ENCODE peak calls at places on chromosome 4, in eight cellular contexts. V, T, Y, G, E, S, C and D are unnamed samples.

GRCh38 chr4:155544547-155544946 is 122.1 kb upstream of the GUCY1A1 start:
- DNase-seq in V (no peak), T (no peak), Y (no peak), G (no peak), E (no peak), S (no peak), C (no peak), D (no peak)

GRCh38 chr4:52907510-52907909 is 45.4 kb downstream of the RASL11B start:
- DNase-seq in V (no peak), T (no peak), Y (no peak), G (no peak), E (no peak), S (no peak), C (no peak), D (no peak)

GRCh38 chr4:105996845-105997244 is 101.6 kb downstream of the NPNT start:
- DNase-seq in V (no peak), T (no peak), Y (no peak), G (no peak), E (no peak), S (peak), C (no peak), D (no peak)

GRCh38 chr4:139933541-139933940 is 220.4 kb downstream of the MAML3 start:
- DNase-seq in V (peak), T (no peak), Y (peak), G (no peak), E (no peak), S (no peak), C (no peak), D (no peak)

GRCh38 chr4:37555324-37555723 is 130.9 kb downstream of the RELL1 start:
- DNase-seq in V (no peak), T (no peak), Y (no peak), G (no peak), E (no peak), S (no peak), C (no peak), D (no peak)

GRCh38 chr4:62806786-62807185 is 1602.5 kb downstream of the TECRL start:
- DNase-seq in V (peak), T (no peak), Y (no peak), G (no peak), E (no peak), S (no peak), C (no peak), D (no peak)

GRCh38 chr4:11402192-11402591 is 26.5 kb downstream of the HS3ST1 start:
- DNase-seq in V (no peak), T (no peak), Y (no peak), G (no peak), E (no peak), S (no peak), C (no peak), D (no peak)

GRCh38 chr4:79492148-79492547 is 84.1 kb upstream of the GK2 start:
- DNase-seq in V (no peak), T (no peak), Y (no peak), G (no peak), E (no peak), S (no peak), C (no peak), D (no peak)

GRCh38 chr4:112939901-112940300 is 109.6 kb upstream of the ANK2 start:
- DNase-seq in V (no peak), T (no peak), Y (no peak), G (no peak), E (no peak), S (no peak), C (no peak), D (no peak)

GRCh38 chr4:99651370-99651769 is 6.3 kb downstream of the C4orf54 start:
- DNase-seq in V (no peak), T (no peak), Y (no peak), G (no peak), E (no peak), S (no peak), C (peak), D (no peak)

GRCh38 chr4:109701566-109702399 is 1.5 kb downstream of the CASP6 start:
- DNase-seq in V (peak), T (no peak), Y (peak), G (no peak), E (no peak), S (peak), C (no peak), D (no peak)

DNA sequence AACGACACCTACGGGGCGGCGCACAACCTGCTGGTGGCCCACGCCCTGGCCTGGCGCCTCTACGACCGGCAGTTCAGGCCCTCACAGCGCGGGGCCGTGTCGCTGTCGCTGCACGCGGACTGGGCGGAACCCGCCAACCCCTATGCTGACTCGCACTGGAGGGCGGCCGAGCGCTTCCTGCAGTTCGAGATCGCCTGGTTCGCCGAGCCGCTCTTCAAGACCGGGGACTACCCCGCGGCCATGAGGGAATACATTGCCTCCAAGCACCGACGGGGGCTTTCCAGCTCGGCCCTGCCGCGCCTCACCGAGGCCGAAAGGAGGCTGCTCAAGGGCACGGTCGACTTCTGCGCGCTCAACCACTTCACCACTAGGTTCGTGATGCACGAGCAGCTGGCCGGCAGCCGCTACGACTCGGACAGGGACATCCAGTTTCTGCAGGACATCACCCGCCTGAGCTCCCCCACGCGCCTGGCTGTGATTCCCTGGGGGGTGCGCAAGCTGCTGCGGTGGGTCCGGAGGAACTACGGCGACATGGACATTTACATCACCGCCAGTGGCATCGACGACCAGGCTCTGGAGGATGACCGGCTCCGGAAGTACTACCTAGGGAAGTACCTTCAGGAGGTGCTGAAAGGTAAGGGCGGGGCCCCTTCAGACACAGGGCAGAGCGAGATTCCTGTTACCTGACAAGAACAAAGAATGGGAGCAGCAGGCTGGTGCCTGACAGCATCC is 11.7 kb downstream of the RPL9 start:
- DNase-seq in V (no peak), T (no peak), Y (peak), G (peak), E (no peak), S (no peak), C (no peak), D (no peak)
- TF ChIP-seq CTCF in V (no peak), T (no peak), Y (peak), G (peak), E (no peak), S (no peak), C (no peak), D (no peak)

GRCh38 chr4:101911616-101912015 is 121.1 kb downstream of the BANK1 start:
- DNase-seq in V (no peak), T (no peak), Y (no peak), G (no peak), E (no peak), S (no peak), C (no peak), D (no peak)

GRCh38 chr4:101914761-101915160 is 124.2 kb downstream of the BANK1 start:
- DNase-seq in V (no peak), T (no peak), Y (no peak), G (no peak), E (no peak), S (no peak), C (no peak), D (no peak)

GRCh38 chr4:101910786-101911373 is 120.3 kb downstream of the BANK1 start:
- DNase-seq in V (no peak), T (no peak), Y (no peak), G (no peak), E (no peak), S (no peak), C (no peak), D (no peak)
- TF ChIP-seq REST in V (no peak), T (no peak), Y (no peak), G (no peak), E (no peak), S (no peak), C (no peak), D (no peak)

GRCh38 chr4:118825799-118826198 is 10.1 kb downstream of the SEC24D start:
- DNase-seq in V (no peak), T (no peak), Y (no peak), G (no peak), E (no peak), S (no peak), C (no peak), D (no peak)
- TF ChIP-seq POLR2AphosphoS5 in V (no peak), T (no peak), Y (no peak), G (no peak), E (no peak), S (no peak), C (no peak), D (no peak)

GRCh38 chr4:184498598-184498997 is 24.2 kb upstream of the IRF2 start:
- DNase-seq in V (no peak), T (no peak), Y (no peak), G (no peak), E (no peak), S (no peak), C (no peak), D (no peak)
- TF ChIP-seq CTCF in V (no peak), T (no peak), Y (no peak), G (no peak), E (no peak), S (no peak), C (no peak), D (no peak)

GRCh38 chr4:111639120-111639519 is 506.1 kb upstream of the FAM241A start:
- DNase-seq in V (no peak), T (no peak), Y (no peak), G (no peak), E (no peak), S (no peak), C (no peak), D (no peak)

GRCh38 chr4:111639876-111640275 is 505.4 kb upstream of the FAM241A start:
- DNase-seq in V (no peak), T (no peak), Y (no peak), G (no peak), E (no peak), S (no peak), C (no peak), D (no peak)

GRCh38 chr4:111636961-111637556 is 508.2 kb upstream of the FAM241A start:
- DNase-seq in V (no peak), T (no peak), Y (no peak), G (no peak), E (no peak), S (no peak), C (no peak), D (no peak)

GRCh38 chr4:111641813-111642579 is 503.3 kb upstream of the FAM241A start:
- DNase-seq in V (peak), T (peak), Y (peak), G (peak), E (peak), S (peak), C (peak), D (peak)
- TF ChIP-seq REST in V (no peak), T (no peak), Y (no peak), G (no peak), E (no peak), S (no peak), C (no peak), D (no peak)

DNA sequence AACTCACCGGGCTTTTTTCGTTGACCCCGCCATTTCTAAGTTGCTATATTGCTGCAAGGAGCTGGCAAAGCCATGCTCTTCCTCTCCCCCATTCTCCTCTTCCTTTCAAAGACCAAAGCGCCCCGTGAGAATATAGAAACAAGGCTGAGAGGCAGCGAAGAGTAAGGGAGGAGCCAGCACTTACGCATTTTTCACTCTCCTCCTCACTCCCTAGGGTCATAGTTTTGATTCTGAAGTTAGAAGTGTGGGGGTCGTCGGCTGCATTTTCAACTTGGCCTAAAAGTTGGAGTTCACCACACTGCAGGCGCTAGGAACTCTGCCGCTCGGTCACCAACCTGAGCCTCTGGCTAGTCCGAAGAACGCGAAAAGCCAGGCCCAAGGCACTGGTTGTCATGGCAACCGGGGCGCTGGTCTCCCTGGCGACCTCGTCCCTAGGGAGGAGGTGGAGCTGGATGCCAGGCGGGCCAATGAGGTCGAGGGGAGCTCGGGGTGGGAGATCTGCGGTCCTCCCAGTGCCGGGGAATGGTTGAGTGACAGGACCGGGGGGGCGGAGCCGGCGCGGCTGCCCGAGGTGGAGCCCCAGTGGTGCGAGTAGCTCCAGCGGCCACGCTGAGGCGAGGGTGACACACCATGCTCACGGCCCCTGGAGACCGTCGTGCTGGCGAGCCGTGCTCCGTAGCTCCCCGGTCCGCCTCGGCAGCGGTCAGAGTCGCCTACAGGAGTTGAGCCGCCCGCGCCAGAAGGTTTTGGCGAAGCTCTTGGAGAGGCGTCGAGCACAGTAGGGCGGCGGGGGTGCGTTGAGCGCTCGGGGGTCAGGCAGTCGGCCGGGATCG is at the start of gene PTPN13:
- DNase-seq in V (peak), T (peak), Y (peak), G (peak), E (no peak), S (peak), C (peak), D (peak)
- TF ChIP-seq POLR2AphosphoS5 in V (no peak), T (peak), Y (peak), G (peak), E (peak), S (no peak), C (peak), D (no peak)

DNA sequence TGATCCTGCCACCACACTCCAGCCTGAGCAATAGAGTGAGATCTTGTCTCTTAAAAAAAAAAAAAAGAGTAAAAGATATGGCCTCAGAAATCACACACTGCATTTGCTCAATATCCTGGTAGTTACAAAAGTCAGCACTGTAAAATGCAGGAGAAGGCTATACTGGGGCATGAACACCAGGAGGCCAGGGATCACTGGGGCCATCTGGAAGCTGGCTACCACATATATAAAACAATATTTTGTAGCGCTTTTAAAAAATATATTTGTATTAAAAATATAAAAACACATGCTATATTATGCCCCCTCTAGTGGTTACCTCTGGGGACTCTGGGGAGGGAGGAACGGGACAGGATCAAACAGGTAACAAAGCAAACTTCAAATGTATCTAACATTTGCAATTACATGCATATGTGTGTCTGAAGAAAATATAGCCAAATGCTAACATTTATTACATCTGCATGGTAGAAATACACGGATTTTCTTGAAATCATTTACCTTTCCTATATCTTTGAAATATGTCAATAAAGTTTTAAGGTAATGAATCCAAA is 4.0 kb downstream of the C4orf46 start:
- DNase-seq in V (peak), T (no peak), Y (peak), G (no peak), E (peak), S (peak), C (peak), D (peak)
- TF ChIP-seq CTCF in V (peak), T (peak), Y (peak), G (peak), E (peak), S (peak), C (peak), D (peak)

GRCh38 chr4:19776021-19776459 is 475.7 kb upstream of the SLIT2 start:
- DNase-seq in V (no peak), T (peak), Y (no peak), G (no peak), E (peak), S (no peak), C (no peak), D (no peak)

GRCh38 chr4:19772581-19772980 is 479.1 kb upstream of the SLIT2 start:
- DNase-seq in V (no peak), T (no peak), Y (no peak), G (no peak), E (no peak), S (no peak), C (no peak), D (no peak)

GRCh38 chr4:19776929-19777328 is 474.8 kb upstream of the SLIT2 start:
- DNase-seq in V (no peak), T (no peak), Y (no peak), G (no peak), E (peak), S (no peak), C (no peak), D (no peak)

GRCh38 chr4:19774690-19775256 is 476.9 kb upstream of the SLIT2 start:
- DNase-seq in V (no peak), T (no peak), Y (no peak), G (no peak), E (no peak), S (no peak), C (no peak), D (no peak)
- TF ChIP-seq REST in V (no peak), T (no peak), Y (no peak), G (no peak), E (no peak), S (no peak), C (no peak), D (no peak)